ENCODE peak calls at places on chromosomes 1 and 21, in eight cellular contexts. S is NCI-H2081 treated with DMSO at 0.1 percent for 48 hours, F is D341Med, Z is mesendoderm, E is non-pigmented ciliary epithelial cell, M is iris pigment epithelial cell, B is KBM-7, Q is NCI-H1417. X is an unnamed sample.

GRCh38 chr1:93814059-93814794 is 64.8 kb downstream of the DNTTIP2 start:
- DNase-seq in S (peak; percentile 28), F (peak; percentile 66), Z (peak; percentile 96), E (no peak), M (peak; percentile 87), B (peak; percentile 81), Q (peak; percentile 88), X (peak; percentile 81)

GRCh38 chr1:16443975-16444745 is 3.6 kb downstream of the NECAP2 start:
- DNase-seq in S (no peak), F (no peak), Z (no peak), E (no peak), M (peak; percentile 15), B (no peak), Q (no peak), X (no peak)

GRCh38 chr1:77467741-77468140 is 185.9 kb downstream of the AK5 start:
- DNase-seq in S (no peak), F (no peak), Z (no peak), E (no peak), M (peak; percentile 47), B (no peak), Q (no peak), X (no peak)

GRCh38 chr1:181033799-181034391 is at the start of gene MR1:
- DNase-seq in S (peak; percentile 62), F (peak; percentile 62), Z (peak; percentile 73), E (peak; percentile 51), M (peak; percentile 86), B (peak; percentile 97), Q (peak; percentile 23), X (no peak)

GRCh38 chr21:41753001-41753725 is 13.7 kb downstream of the RIPK4 start:
- DNase-seq in S (no peak), F (no peak), Z (no peak), E (no peak), M (no peak), B (no peak), Q (no peak), X (no peak)

GRCh38 chr1:231161711-231162299 is at the start of gene TRIM67:
- DNase-seq in S (no peak), F (peak; percentile 83), Z (peak; percentile 60), E (no peak), M (peak; percentile 39), B (no peak), Q (peak; percentile 76), X (no peak)

GRCh38 chr1:235088907-235089306 is 39.7 kb downstream of the TOMM20 start:
- DNase-seq in S (no peak), F (no peak), Z (no peak), E (no peak), M (no peak), B (no peak), Q (no peak), X (no peak)

GRCh38 chr1:104406731-104407130 is 657.0 kb downstream of the AMY1C start:
- DNase-seq in S (no peak), F (no peak), Z (no peak), E (no peak), M (no peak), B (no peak), Q (no peak), X (no peak)

GRCh38 chr1:173411835-173412742 is 65.0 kb upstream of the PRDX6 start:
- DNase-seq in S (no peak), F (no peak), Z (no peak), E (peak; percentile 61), M (peak; percentile 92), B (no peak), Q (no peak), X (no peak)

GRCh38 chr21:42790520-42790919 is 88.8 kb downstream of the WDR4 start:
- DNase-seq in S (no peak), F (no peak), Z (no peak), E (no peak), M (no peak), B (no peak), Q (peak; percentile 41), X (no peak)